ENCODE peak calls at places on chromosome 21, in ten cellular contexts. One of them, this sample, is unnamed. For H3K9me3, the result is how much of the 10 kb centered on the place peaks cover.

GRCh38 chr21:36860736-36861594 is 105.5 kb downstream of the HLCS start:
- DNase-seq in SK-N-SH: no peak
- DNase-seq in PC-3: peak
- DNase-seq in heart right ventricle: no peak
- DNase-seq in astrocyte: peak
- DNase-seq in lower lobe of right lung: no peak
- DNase-seq in DND-41: no peak
- DNase-seq in stomach: no peak
- DNase-seq in heart left ventricle: no peak
- DNase-seq in uterus: no peak
- DNase-seq in this sample: no peak

GRCh38 chr21:44391345-44392091 is 38.1 kb downstream of the TRPM2 start:
- DNase-seq in PC-3: no peak
- DNase-seq in SK-N-SH: peak
- DNase-seq in lower lobe of right lung: peak
- DNase-seq in uterus: no peak
- DNase-seq in heart right ventricle: peak
- DNase-seq in DND-41: no peak
- DNase-seq in stomach: peak
- DNase-seq in astrocyte: no peak
- DNase-seq in heart left ventricle: peak
- DNase-seq in this sample: no peak

GRCh38 chr21:20790113-20790512 is 208.1 kb upstream of the NCAM2 start:
- DNase-seq in heart right ventricle: no peak
- DNase-seq in SK-N-SH: no peak
- DNase-seq in lower lobe of right lung: no peak
- DNase-seq in stomach: no peak
- DNase-seq in uterus: no peak
- DNase-seq in heart left ventricle: no peak
- DNase-seq in astrocyte: no peak
- DNase-seq in PC-3: no peak
- DNase-seq in DND-41: no peak
- DNase-seq in this sample: no peak

GRCh38 chr21:44779417-44780139 is 22.0 kb downstream of the UBE2G2 start:
- DNase-seq in stomach: no peak
- DNase-seq in lower lobe of right lung: no peak
- DNase-seq in DND-41: no peak
- DNase-seq in SK-N-SH: no peak
- DNase-seq in PC-3: no peak
- DNase-seq in uterus: no peak
- DNase-seq in astrocyte: peak
- DNase-seq in heart right ventricle: no peak
- DNase-seq in heart left ventricle: no peak
- DNase-seq in this sample: no peak

GRCh38 chr21:45590726-45591618 is 48.7 kb upstream of the SLC19A1 start:
- DNase-seq in stomach: no peak
- DNase-seq in lower lobe of right lung: peak
- DNase-seq in SK-N-SH: no peak
- DNase-seq in PC-3: peak
- DNase-seq in uterus: no peak
- DNase-seq in heart right ventricle: peak
- DNase-seq in DND-41: no peak
- DNase-seq in astrocyte: no peak
- DNase-seq in heart left ventricle: no peak
- DNase-seq in this sample: peak

GRCh38 chr21:20207335-20207734 is 790.9 kb upstream of the NCAM2 start:
- DNase-seq in heart left ventricle: no peak
- DNase-seq in uterus: no peak
- DNase-seq in stomach: no peak
- DNase-seq in SK-N-SH: no peak
- DNase-seq in PC-3: no peak
- DNase-seq in astrocyte: no peak
- DNase-seq in lower lobe of right lung: no peak
- DNase-seq in heart right ventricle: no peak
- DNase-seq in DND-41: no peak
- DNase-seq in this sample: no peak

GRCh38 chr21:31157756-31158155 is 119.5 kb upstream of the KRTAP19-8 start:
- DNase-seq in uterus: no peak
- DNase-seq in SK-N-SH: no peak
- DNase-seq in heart left ventricle: no peak
- DNase-seq in astrocyte: no peak
- DNase-seq in PC-3: no peak
- DNase-seq in DND-41: no peak
- DNase-seq in lower lobe of right lung: no peak
- DNase-seq in heart right ventricle: no peak
- DNase-seq in stomach: no peak
- DNase-seq in this sample: no peak

GRCh38 chr21:21921410-21922232 is 923.4 kb downstream of the NCAM2 start:
- DNase-seq in DND-41: no peak
- DNase-seq in PC-3: peak
- DNase-seq in astrocyte: peak
- DNase-seq in heart right ventricle: no peak
- DNase-seq in stomach: no peak
- DNase-seq in uterus: no peak
- DNase-seq in SK-N-SH: peak
- DNase-seq in heart left ventricle: no peak
- DNase-seq in lower lobe of right lung: no peak
- DNase-seq in this sample: no peak

GRCh38 chr21:45611296-45611695 is 32.2 kb upstream of the PCBP3 start:
- DNase-seq in heart left ventricle: no peak
- DNase-seq in PC-3: no peak
- DNase-seq in astrocyte: no peak
- DNase-seq in uterus: no peak
- DNase-seq in DND-41: no peak
- DNase-seq in heart right ventricle: no peak
- DNase-seq in SK-N-SH: no peak
- DNase-seq in lower lobe of right lung: no peak
- DNase-seq in stomach: no peak
- DNase-seq in this sample: no peak

GRCh38 chr21:45341261-45341660 is 53.6 kb upstream of the POFUT2 start:
- DNase-seq in uterus: no peak
- DNase-seq in lower lobe of right lung: no peak
- DNase-seq in heart left ventricle: no peak
- DNase-seq in DND-41: no peak
- DNase-seq in heart right ventricle: no peak
- DNase-seq in astrocyte: no peak
- DNase-seq in PC-3: no peak
- DNase-seq in SK-N-SH: no peak
- DNase-seq in stomach: no peak
- DNase-seq in this sample: no peak

GRCh38 chr21:33817663-33818433 is 97.8 kb downstream of the ATP5PO start:
- DNase-seq in SK-N-SH: peak
- DNase-seq in PC-3: no peak
- DNase-seq in heart right ventricle: no peak
- DNase-seq in heart left ventricle: no peak
- DNase-seq in uterus: no peak
- DNase-seq in stomach: no peak
- DNase-seq in lower lobe of right lung: no peak
- DNase-seq in astrocyte: no peak
- DNase-seq in DND-41: no peak
- DNase-seq in this sample: no peak

GRCh38 chr21:35102488-35103407 is 53.6 kb upstream of the RUNX1 start:
- DNase-seq in SK-N-SH: no peak
- DNase-seq in heart left ventricle: peak
- DNase-seq in stomach: peak
- DNase-seq in DND-41: peak
- DNase-seq in uterus: no peak
- DNase-seq in PC-3: no peak
- DNase-seq in lower lobe of right lung: peak
- DNase-seq in astrocyte: no peak
- DNase-seq in heart right ventricle: peak
- DNase-seq in this sample: peak

GRCh38 chr21:17548262-17548661 is 35.4 kb downstream of the CXADR start:
- DNase-seq in stomach: no peak
- DNase-seq in heart left ventricle: peak
- DNase-seq in DND-41: no peak
- DNase-seq in uterus: no peak
- DNase-seq in lower lobe of right lung: no peak
- DNase-seq in PC-3: no peak
- DNase-seq in SK-N-SH: no peak
- DNase-seq in heart right ventricle: no peak
- DNase-seq in astrocyte: no peak
- DNase-seq in this sample: no peak

GRCh38 chr21:34544032-34544496 is 32.1 kb upstream of the KCNE1 start:
- DNase-seq in uterus: peak
- DNase-seq in DND-41: peak
- DNase-seq in astrocyte: peak
- DNase-seq in SK-N-SH: peak
- DNase-seq in lower lobe of right lung: peak
- DNase-seq in stomach: peak
- DNase-seq in PC-3: peak
- DNase-seq in heart right ventricle: no peak
- DNase-seq in heart left ventricle: peak
- DNase-seq in this sample: peak

GRCh38 chr21:34989337-34990151 is 59.6 kb downstream of the RUNX1 start:
- DNase-seq in DND-41: no peak
- DNase-seq in SK-N-SH: no peak
- DNase-seq in stomach: no peak
- DNase-seq in uterus: no peak
- DNase-seq in heart left ventricle: no peak
- DNase-seq in astrocyte: peak
- DNase-seq in PC-3: no peak
- DNase-seq in heart right ventricle: no peak
- DNase-seq in lower lobe of right lung: no peak
- DNase-seq in this sample: no peak

GRCh38 chr21:46667735-46668380 is 32.4 kb downstream of the PRMT2 start:
- DNase-seq in SK-N-SH: peak
- DNase-seq in astrocyte: peak
- DNase-seq in lower lobe of right lung: no peak
- DNase-seq in heart left ventricle: no peak
- DNase-seq in uterus: no peak
- DNase-seq in DND-41: no peak
- DNase-seq in stomach: no peak
- DNase-seq in PC-3: peak
- DNase-seq in heart right ventricle: no peak
- DNase-seq in this sample: no peak

GRCh38 chr21:31293986-31294385 is 50.1 kb downstream of the TIAM1 start:
- DNase-seq in uterus: no peak
- DNase-seq in astrocyte: peak
- DNase-seq in lower lobe of right lung: no peak
- DNase-seq in PC-3: peak
- DNase-seq in heart right ventricle: no peak
- DNase-seq in stomach: no peak
- DNase-seq in heart left ventricle: no peak
- DNase-seq in SK-N-SH: no peak
- DNase-seq in DND-41: no peak
- DNase-seq in this sample: no peak

GRCh38 chr21:44931501-44932365 is 8.1 kb upstream of the SLX9 start:
- DNase-seq in lower lobe of right lung: peak
- DNase-seq in SK-N-SH: no peak
- DNase-seq in heart right ventricle: no peak
- DNase-seq in uterus: no peak
- DNase-seq in PC-3: peak
- DNase-seq in heart left ventricle: no peak
- DNase-seq in stomach: no peak
- DNase-seq in DND-41: no peak
- DNase-seq in astrocyte: no peak
- DNase-seq in this sample: no peak

GRCh38 chr21:18603246-18603645 is 199.7 kb upstream of the TMPRSS15 start:
- DNase-seq in stomach: no peak
- DNase-seq in SK-N-SH: no peak
- DNase-seq in astrocyte: no peak
- DNase-seq in DND-41: no peak
- DNase-seq in uterus: no peak
- DNase-seq in heart left ventricle: no peak
- DNase-seq in heart right ventricle: no peak
- DNase-seq in lower lobe of right lung: no peak
- DNase-seq in PC-3: no peak
- DNase-seq in this sample: no peak

GRCh38 chr21:40466893-40467483 is 380.0 kb downstream of the DSCAM start:
- DNase-seq in stomach: no peak
- DNase-seq in SK-N-SH: peak
- DNase-seq in lower lobe of right lung: no peak
- DNase-seq in heart left ventricle: no peak
- DNase-seq in PC-3: peak
- DNase-seq in heart right ventricle: no peak
- DNase-seq in DND-41: no peak
- DNase-seq in uterus: no peak
- DNase-seq in astrocyte: peak
- DNase-seq in this sample: no peak

GRCh38 chr21:46202592-46203202 is 18.4 kb upstream of the SPATC1L start:
- DNase-seq in heart right ventricle: no peak
- DNase-seq in PC-3: no peak
- DNase-seq in lower lobe of right lung: peak
- DNase-seq in DND-41: no peak
- DNase-seq in stomach: no peak
- DNase-seq in uterus: no peak
- DNase-seq in heart left ventricle: no peak
- DNase-seq in astrocyte: no peak
- DNase-seq in SK-N-SH: peak
- DNase-seq in this sample: no peak

GRCh38 chr21:28387220-28387619 is 605.5 kb downstream of the LTN1 start:
- DNase-seq in uterus: no peak
- DNase-seq in astrocyte: no peak
- DNase-seq in lower lobe of right lung: no peak
- DNase-seq in PC-3: no peak
- DNase-seq in SK-N-SH: no peak
- DNase-seq in heart right ventricle: no peak
- DNase-seq in heart left ventricle: no peak
- DNase-seq in DND-41: no peak
- DNase-seq in stomach: no peak
- DNase-seq in this sample: no peak
- H3K9me3 ChIP-seq in uterus: under half
- H3K9me3 ChIP-seq in astrocyte: under half
- H3K9me3 ChIP-seq in lower lobe of right lung: under half
- H3K9me3 ChIP-seq in PC-3: under half
- H3K9me3 ChIP-seq in SK-N-SH: under half
- H3K9me3 ChIP-seq in heart right ventricle: under half
- H3K9me3 ChIP-seq in heart left ventricle: under half
- H3K9me3 ChIP-seq in DND-41: under half
- H3K9me3 ChIP-seq in stomach: under half
- H3K9me3 ChIP-seq in this sample: under half

GRCh38 chr21:38255718-38256117 is 1.1 kb upstream of the KCNJ15 start:
- DNase-seq in heart left ventricle: no peak
- DNase-seq in uterus: no peak
- DNase-seq in heart right ventricle: no peak
- DNase-seq in PC-3: no peak
- DNase-seq in SK-N-SH: no peak
- DNase-seq in DND-41: no peak
- DNase-seq in stomach: no peak
- DNase-seq in astrocyte: no peak
- DNase-seq in lower lobe of right lung: no peak
- DNase-seq in this sample: no peak
- H3K27ac ChIP-seq in heart left ventricle: no peak
- H3K27ac ChIP-seq in uterus: no peak
- H3K27ac ChIP-seq in heart right ventricle: no peak
- H3K27ac ChIP-seq in PC-3: no peak
- H3K27ac ChIP-seq in SK-N-SH: no peak
- H3K27ac ChIP-seq in DND-41: no peak
- H3K27ac ChIP-seq in stomach: no peak
- H3K27ac ChIP-seq in astrocyte: no peak
- H3K27ac ChIP-seq in lower lobe of right lung: no peak
- H3K27ac ChIP-seq in this sample: no peak

GRCh38 chr21:26167593-26167992 is 3.0 kb downstream of the APP start:
- DNase-seq in heart left ventricle: no peak
- DNase-seq in lower lobe of right lung: no peak
- DNase-seq in uterus: no peak
- DNase-seq in SK-N-SH: no peak
- DNase-seq in astrocyte: no peak
- DNase-seq in stomach: no peak
- DNase-seq in heart right ventricle: no peak
- DNase-seq in PC-3: no peak
- DNase-seq in DND-41: no peak
- DNase-seq in this sample: no peak
- H3K4me3 ChIP-seq in heart left ventricle: peak
- H3K4me3 ChIP-seq in lower lobe of right lung: peak
- H3K4me3 ChIP-seq in uterus: no peak
- H3K4me3 ChIP-seq in SK-N-SH: no peak
- H3K4me3 ChIP-seq in astrocyte: no peak
- H3K4me3 ChIP-seq in stomach: no peak
- H3K4me3 ChIP-seq in heart right ventricle: no peak
- H3K4me3 ChIP-seq in PC-3: peak
- H3K4me3 ChIP-seq in DND-41: no peak
- H3K4me3 ChIP-seq in this sample: no peak

GRCh38 chr21:23308741-23309140 is 2298.5 kb downstream of the MRPL39 start:
- DNase-seq in PC-3: no peak
- DNase-seq in stomach: no peak
- DNase-seq in SK-N-SH: no peak
- DNase-seq in uterus: no peak
- DNase-seq in DND-41: no peak
- DNase-seq in astrocyte: no peak
- DNase-seq in heart right ventricle: no peak
- DNase-seq in lower lobe of right lung: no peak
- DNase-seq in heart left ventricle: no peak
- DNase-seq in this sample: no peak
- H3K9me3 ChIP-seq in PC-3: under half
- H3K9me3 ChIP-seq in stomach: under half
- H3K9me3 ChIP-seq in SK-N-SH: under half
- H3K9me3 ChIP-seq in uterus: under half
- H3K9me3 ChIP-seq in DND-41: under half
- H3K9me3 ChIP-seq in astrocyte: under half
- H3K9me3 ChIP-seq in heart right ventricle: under half
- H3K9me3 ChIP-seq in lower lobe of right lung: under half
- H3K9me3 ChIP-seq in heart left ventricle: under half
- H3K9me3 ChIP-seq in this sample: under half

This sample was measured in naive thymus-derived CD4-positive, alpha-beta T cell.